ENCODE peak calls at places on chromosomes 13 and 19, in six cellular contexts. One of them, this sample, is unnamed.

GRCh38 chr13:73941752-73942151 is 192.5 kb downstream of the KLF12 start:
- DNase-seq in NCI-H748 treated with DMSO at 0.1 percent for 48 hours: no peak
- DNase-seq in activated T-helper 1 cell treated with Interleukin-2 at 50 U/mL for 16 hours: no peak
- DNase-seq in stimulated activated CD4-positive, alpha-beta T cell treated with anti-CD3 and anti-CD28 coated beads, TNF-alpha, amount 100 ng/mL, for 48 hours: no peak
- DNase-seq in activated CD8-positive, alpha-beta memory T cell treated with anti-CD3 and anti-CD28 coated beads for 1 hour: no peak
- DNase-seq in T-helper 1 cell: no peak
- DNase-seq in this sample: no peak

GRCh38 chr19:567296-567900 is 5.0 kb upstream of the BSG start:
- DNase-seq in activated CD8-positive, alpha-beta memory T cell treated with anti-CD3 and anti-CD28 coated beads for 1 hour: no peak
- DNase-seq in T-helper 1 cell: no peak
- DNase-seq in stimulated activated CD4-positive, alpha-beta T cell treated with anti-CD3 and anti-CD28 coated beads, TNF-alpha, amount 100 ng/mL, for 48 hours: no peak
- DNase-seq in activated T-helper 1 cell treated with Interleukin-2 at 50 U/mL for 16 hours: no peak
- DNase-seq in NCI-H748 treated with DMSO at 0.1 percent for 48 hours: no peak
- DNase-seq in this sample: no peak

GRCh38 chr13:39051157-39051556 is 12.9 kb downstream of the NHLRC3 start:
- DNase-seq in stimulated activated CD4-positive, alpha-beta T cell treated with anti-CD3 and anti-CD28 coated beads, TNF-alpha, amount 100 ng/mL, for 48 hours: no peak
- DNase-seq in NCI-H748 treated with DMSO at 0.1 percent for 48 hours: peak; percentile 58
- DNase-seq in activated CD8-positive, alpha-beta memory T cell treated with anti-CD3 and anti-CD28 coated beads for 1 hour: no peak
- DNase-seq in activated T-helper 1 cell treated with Interleukin-2 at 50 U/mL for 16 hours: no peak
- DNase-seq in T-helper 1 cell: no peak
- DNase-seq in this sample: no peak

GRCh38 chr13:72677431-72677830 is 50.0 kb downstream of the MZT1 start:
- DNase-seq in activated T-helper 1 cell treated with Interleukin-2 at 50 U/mL for 16 hours: no peak
- DNase-seq in stimulated activated CD4-positive, alpha-beta T cell treated with anti-CD3 and anti-CD28 coated beads, TNF-alpha, amount 100 ng/mL, for 48 hours: no peak
- DNase-seq in activated CD8-positive, alpha-beta memory T cell treated with anti-CD3 and anti-CD28 coated beads for 1 hour: no peak
- DNase-seq in NCI-H748 treated with DMSO at 0.1 percent for 48 hours: peak; percentile 38
- DNase-seq in T-helper 1 cell: no peak
- DNase-seq in this sample: no peak

GRCh38 chr13:20132052-20132634 is 28.7 kb downstream of the GJA3 start:
- DNase-seq in NCI-H748 treated with DMSO at 0.1 percent for 48 hours: no peak
- DNase-seq in T-helper 1 cell: no peak
- DNase-seq in activated CD8-positive, alpha-beta memory T cell treated with anti-CD3 and anti-CD28 coated beads for 1 hour: no peak
- DNase-seq in activated T-helper 1 cell treated with Interleukin-2 at 50 U/mL for 16 hours: no peak
- DNase-seq in stimulated activated CD4-positive, alpha-beta T cell treated with anti-CD3 and anti-CD28 coated beads, TNF-alpha, amount 100 ng/mL, for 48 hours: no peak
- DNase-seq in this sample: no peak

GRCh38 chr13:48489003-48489402 is 43.9 kb downstream of the RCBTB2 start:
- DNase-seq in stimulated activated CD4-positive, alpha-beta T cell treated with anti-CD3 and anti-CD28 coated beads, TNF-alpha, amount 100 ng/mL, for 48 hours: no peak
- DNase-seq in NCI-H748 treated with DMSO at 0.1 percent for 48 hours: no peak
- DNase-seq in activated CD8-positive, alpha-beta memory T cell treated with anti-CD3 and anti-CD28 coated beads for 1 hour: no peak
- DNase-seq in activated T-helper 1 cell treated with Interleukin-2 at 50 U/mL for 16 hours: no peak
- DNase-seq in T-helper 1 cell: no peak
- DNase-seq in this sample: no peak

GRCh38 chr13:31914843-31915242 is 116.7 kb upstream of the FRY start:
- DNase-seq in T-helper 1 cell: no peak
- DNase-seq in stimulated activated CD4-positive, alpha-beta T cell treated with anti-CD3 and anti-CD28 coated beads, TNF-alpha, amount 100 ng/mL, for 48 hours: no peak
- DNase-seq in activated T-helper 1 cell treated with Interleukin-2 at 50 U/mL for 16 hours: no peak
- DNase-seq in NCI-H748 treated with DMSO at 0.1 percent for 48 hours: no peak
- DNase-seq in activated CD8-positive, alpha-beta memory T cell treated with anti-CD3 and anti-CD28 coated beads for 1 hour: no peak
- DNase-seq in this sample: no peak

GRCh38 chr19:3113100-3114017 is 19.2 kb downstream of the GNA11 start:
- DNase-seq in T-helper 1 cell: no peak
- DNase-seq in stimulated activated CD4-positive, alpha-beta T cell treated with anti-CD3 and anti-CD28 coated beads, TNF-alpha, amount 100 ng/mL, for 48 hours: no peak
- DNase-seq in activated T-helper 1 cell treated with Interleukin-2 at 50 U/mL for 16 hours: no peak
- DNase-seq in NCI-H748 treated with DMSO at 0.1 percent for 48 hours: no peak
- DNase-seq in activated CD8-positive, alpha-beta memory T cell treated with anti-CD3 and anti-CD28 coated beads for 1 hour: no peak
- DNase-seq in this sample: no peak

GRCh38 chr19:48997972-48998371 is 4.3 kb downstream of the RUVBL2 start:
- DNase-seq in stimulated activated CD4-positive, alpha-beta T cell treated with anti-CD3 and anti-CD28 coated beads, TNF-alpha, amount 100 ng/mL, for 48 hours: no peak
- DNase-seq in T-helper 1 cell: no peak
- DNase-seq in NCI-H748 treated with DMSO at 0.1 percent for 48 hours: peak; percentile 25
- DNase-seq in activated T-helper 1 cell treated with Interleukin-2 at 50 U/mL for 16 hours: no peak
- DNase-seq in activated CD8-positive, alpha-beta memory T cell treated with anti-CD3 and anti-CD28 coated beads for 1 hour: no peak
- DNase-seq in this sample: no peak

GRCh38 chr19:676343-677105 is at the start of gene FSTL3:
- DNase-seq in NCI-H748 treated with DMSO at 0.1 percent for 48 hours: no peak
- DNase-seq in stimulated activated CD4-positive, alpha-beta T cell treated with anti-CD3 and anti-CD28 coated beads, TNF-alpha, amount 100 ng/mL, for 48 hours: no peak
- DNase-seq in T-helper 1 cell: no peak
- DNase-seq in activated T-helper 1 cell treated with Interleukin-2 at 50 U/mL for 16 hours: no peak
- DNase-seq in activated CD8-positive, alpha-beta memory T cell treated with anti-CD3 and anti-CD28 coated beads for 1 hour: no peak
- DNase-seq in this sample: no peak

GRCh38 chr13:110156186-110157065 is 150.5 kb downstream of the COL4A1 start:
- DNase-seq in activated T-helper 1 cell treated with Interleukin-2 at 50 U/mL for 16 hours: no peak
- DNase-seq in activated CD8-positive, alpha-beta memory T cell treated with anti-CD3 and anti-CD28 coated beads for 1 hour: no peak
- DNase-seq in T-helper 1 cell: no peak
- DNase-seq in stimulated activated CD4-positive, alpha-beta T cell treated with anti-CD3 and anti-CD28 coated beads, TNF-alpha, amount 100 ng/mL, for 48 hours: no peak
- DNase-seq in NCI-H748 treated with DMSO at 0.1 percent for 48 hours: no peak
- DNase-seq in this sample: no peak

GRCh38 chr13:114099191-114099590 is 33.2 kb downstream of the RASA3 start:
- DNase-seq in T-helper 1 cell: no peak
- DNase-seq in activated CD8-positive, alpha-beta memory T cell treated with anti-CD3 and anti-CD28 coated beads for 1 hour: no peak
- DNase-seq in NCI-H748 treated with DMSO at 0.1 percent for 48 hours: no peak
- DNase-seq in stimulated activated CD4-positive, alpha-beta T cell treated with anti-CD3 and anti-CD28 coated beads, TNF-alpha, amount 100 ng/mL, for 48 hours: no peak
- DNase-seq in activated T-helper 1 cell treated with Interleukin-2 at 50 U/mL for 16 hours: no peak
- DNase-seq in this sample: peak; percentile 95

GRCh38 chr19:16894080-16894479 is 5.3 kb downstream of the F2RL3 start:
- DNase-seq in T-helper 1 cell: no peak
- DNase-seq in activated CD8-positive, alpha-beta memory T cell treated with anti-CD3 and anti-CD28 coated beads for 1 hour: no peak
- DNase-seq in NCI-H748 treated with DMSO at 0.1 percent for 48 hours: no peak
- DNase-seq in activated T-helper 1 cell treated with Interleukin-2 at 50 U/mL for 16 hours: no peak
- DNase-seq in stimulated activated CD4-positive, alpha-beta T cell treated with anti-CD3 and anti-CD28 coated beads, TNF-alpha, amount 100 ng/mL, for 48 hours: no peak
- DNase-seq in this sample: no peak

This sample was measured in aorta.